ENCODE peak calls at places on chromosome 11, in four cellular contexts. B is NCI-H460, H is stomach, K is NCI-H2081 treated with DMSO at 0.1 percent for 48 hours. Z is an unnamed sample.

GRCh38 chr11:74000307-74000630 is 8.6 kb downstream of the UCP3 start:
- DNase-seq in H (no peak), B (no peak), K (no peak), Z (no peak)

GRCh38 chr11:256952-257737 is 20.4 kb downstream of the PSMD13 start:
- DNase-seq in K (no peak), B (no peak), H (no peak), Z (no peak)

GRCh38 chr11:76699461-76700091 is 29.0 kb upstream of the LRRC32 start:
- DNase-seq in K (no peak), B (no peak), H (no peak), Z (no peak)

GRCh38 chr11:41921991-41922390 is 462.5 kb upstream of the LRRC4C start:
- DNase-seq in B (no peak), H (no peak), K (no peak), Z (no peak)

GRCh38 chr11:112655386-112655785 is 305.8 kb upstream of the NCAM1 start:
- DNase-seq in H (peak; percentile 33), B (no peak), K (no peak), Z (no peak)

GRCh38 chr11:2763939-2764338 is 64.1 kb upstream of the KCNQ1OT1 start:
- DNase-seq in K (no peak), B (no peak), H (no peak), Z (no peak)

GRCh38 chr11:125890447-125891100 is 3.1 kb downstream of the HYLS1 start:
- DNase-seq in B (no peak), H (no peak), K (no peak), Z (no peak)

GRCh38 chr11:86617502-86617901 is 54.9 kb downstream of the ME3 start:
- DNase-seq in B (no peak), H (no peak), K (no peak), Z (no peak)

GRCh38 chr11:8381871-8382396 is 118.3 kb upstream of the LMO1 start:
- DNase-seq in B (no peak), K (no peak), H (no peak), Z (no peak)

GRCh38 chr11:115290479-115291390 is 213.5 kb downstream of the CADM1 start:
- DNase-seq in H (no peak), B (no peak), K (no peak), Z (no peak)

GRCh38 chr11:75734491-75735180 is 17.0 kb downstream of the MOGAT2 start:
- DNase-seq in B (no peak), K (no peak), H (peak; percentile 50), Z (no peak)

GRCh38 chr11:64071849-64072248 is 36.1 kb downstream of the FLRT1 start:
- DNase-seq in B (no peak), K (no peak), H (no peak), Z (no peak)

GRCh38 chr11:122853971-122854446 is 15.7 kb downstream of the CRTAM start:
- DNase-seq in B (peak; percentile 65), K (peak; percentile 59), H (no peak), Z (peak; percentile 29)

GRCh38 chr11:61510178-61510979 is 1.8 kb downstream of the LRRC10B start:
- DNase-seq in K (no peak), H (no peak), B (no peak), Z (no peak)

GRCh38 chr11:106961518-106961917 is 56.8 kb downstream of the GUCY1A2 start:
- DNase-seq in H (no peak), K (no peak), B (peak; percentile 78), Z (no peak)

GRCh38 chr11:61581030-61581928 is at the start of gene SYT7:
- DNase-seq in H (peak; percentile 97), B (peak; percentile 85), K (peak; percentile 74), Z (peak; percentile 93)

GRCh38 chr11:62832346-62833234 is at the start of gene TEX54:
- DNase-seq in K (no peak), H (peak; percentile 32), B (no peak), Z (no peak)

GRCh38 chr11:130181295-130182272 is 22.0 kb downstream of the ST14 start:
- DNase-seq in B (peak; percentile 15), H (peak; percentile 56), K (peak; percentile 48), Z (peak; percentile 35)

GRCh38 chr11:134612416-134613030 is 200.5 kb upstream of the B3GAT1 start:
- DNase-seq in B (no peak), H (no peak), K (no peak), Z (no peak)

GRCh38 chr11:2940930-2941821 is 12.0 kb upstream of the PHLDA2 start:
- DNase-seq in H (peak; percentile 85), K (no peak), B (no peak), Z (no peak)

GRCh38 chr11:73307323-73308002 is 613 bp upstream of the ARHGEF17 start:
- DNase-seq in K (peak; percentile 69), H (peak; percentile 99), B (peak; percentile 92), Z (peak; percentile 94)

GRCh38 chr11:27242591-27242990 is 120.4 kb downstream of the CCDC34 start:
- DNase-seq in K (no peak), B (no peak), H (no peak), Z (no peak)

GRCh38 chr11:7672960-7673723 is at the start of gene CYB5R2:
- DNase-seq in B (no peak), K (no peak), H (peak; percentile 80), Z (no peak)

GRCh38 chr11:73266644-73267015 is 5.5 kb upstream of the P2RY6 start:
- DNase-seq in B (no peak), H (peak; percentile 20), K (no peak), Z (no peak)

GRCh38 chr11:19679952-19680823 is 32.4 kb upstream of the NAV2 start:
- DNase-seq in B (peak; percentile 27), K (no peak), H (peak; percentile 68), Z (no peak)

GRCh38 chr11:32333335-32333991 is 101.9 kb downstream of the WT1 start:
- DNase-seq in H (peak; percentile 63), B (peak; percentile 21), K (no peak), Z (no peak)

GRCh38 chr11:24574461-24574860 is 77.6 kb downstream of the LUZP2 start:
- DNase-seq in H (no peak), B (no peak), K (no peak), Z (no peak)